ENCODE peak calls at places on chromosomes 4 and X, in five cellular contexts. N, P, O, A and C are unnamed samples.

GRCh38 chrX:136162827-136163427 is 15.6 kb downstream of the FHL1 start:
- DNase-seq in A (peak), N (peak), O (peak), P (peak), C (peak)

GRCh38 chr4:145014365-145014764 is 83.6 kb downstream of the ANAPC10 start:
- DNase-seq in N (no peak), P (no peak), O (no peak), A (no peak), C (no peak)

GRCh38 chr4:150828159-150828558 is 186.9 kb downstream of the LRBA start:
- DNase-seq in O (peak), N (peak), A (no peak), P (no peak), C (no peak)

GRCh38 chr4:8282134-8282641 is 12.6 kb downstream of the HTRA3 start:
- DNase-seq in P (no peak), A (no peak), O (no peak), N (no peak), C (no peak)

GRCh38 chr4:40840985-40841571 is 91.3 kb downstream of the NSUN7 start:
- DNase-seq in O (peak), P (peak), N (peak), A (peak), C (peak)

GRCh38 chrX:107226766-107227165 is 20.4 kb downstream of the DNAAF6 start:
- DNase-seq in N (no peak), P (no peak), A (no peak), O (no peak), C (no peak)

GRCh38 chr4:81523672-81524436 is 52.1 kb upstream of the RASGEF1B start:
- DNase-seq in N (no peak), P (no peak), A (no peak), O (no peak), C (no peak)

GRCh38 chr4:133152330-133152791 is 3.3 kb downstream of the PCDH10 start:
- DNase-seq in O (no peak), N (no peak), A (no peak), P (peak), C (peak)

GRCh38 chr4:94766856-94767255 is 9.1 kb downstream of the BMPR1B start:
- DNase-seq in O (no peak), A (peak), P (no peak), N (no peak), C (no peak)

GRCh38 chrX:45697591-45697990 is 496.9 kb upstream of the DIPK2B start:
- DNase-seq in O (no peak), A (peak), N (no peak), P (no peak), C (no peak)

GRCh38 chrX:88425739-88426138 is 321.3 kb upstream of the CPXCR1 start:
- DNase-seq in N (no peak), O (no peak), P (no peak), A (peak), C (no peak)

GRCh38 chr4:53592128-53592527 is 842 bp upstream of the LNX1 start:
- DNase-seq in O (no peak), A (peak), P (no peak), N (no peak), C (no peak)

GRCh38 chr4:152817331-152817730 is 37.6 kb downstream of the ARFIP1 start:
- DNase-seq in N (no peak), O (no peak), P (no peak), A (peak), C (no peak)

GRCh38 chr4:16250665-16251365 is 24.5 kb upstream of the TAPT1 start:
- DNase-seq in P (no peak), O (no peak), A (peak), N (no peak), C (no peak)

GRCh38 chr4:122450847-122451246 is 5.7 kb downstream of the IL2 start:
- DNase-seq in O (peak), A (peak), N (peak), P (no peak), C (no peak)

GRCh38 chrX:111181883-111182400 is 86.0 kb downstream of the PAK3 start:
- DNase-seq in N (no peak), O (no peak), A (no peak), P (peak), C (no peak)

GRCh38 chrX:17580529-17581155 is 156.7 kb upstream of the SCML1 start:
- DNase-seq in N (no peak), P (no peak), A (peak), O (no peak), C (no peak)

GRCh38 chr4:22363071-22363470 is 152.8 kb downstream of the ADGRA3 start:
- DNase-seq in N (no peak), A (no peak), O (no peak), P (no peak), C (no peak)

GRCh38 chr4:121666091-121666679 is 30.6 kb downstream of the ANXA5 start:
- DNase-seq in N (no peak), O (no peak), A (peak), P (no peak), C (no peak)

GRCh38 chrX:155889328-155889727 is 8.2 kb downstream of the VAMP7 start:
- DNase-seq in P (no peak), O (no peak), A (no peak), N (no peak), C (no peak)

GRCh38 chr4:101356928-101357327 is 9.6 kb upstream of the PPP3CA start:
- DNase-seq in N (no peak), A (peak), O (no peak), P (no peak), C (no peak)

DNA sequence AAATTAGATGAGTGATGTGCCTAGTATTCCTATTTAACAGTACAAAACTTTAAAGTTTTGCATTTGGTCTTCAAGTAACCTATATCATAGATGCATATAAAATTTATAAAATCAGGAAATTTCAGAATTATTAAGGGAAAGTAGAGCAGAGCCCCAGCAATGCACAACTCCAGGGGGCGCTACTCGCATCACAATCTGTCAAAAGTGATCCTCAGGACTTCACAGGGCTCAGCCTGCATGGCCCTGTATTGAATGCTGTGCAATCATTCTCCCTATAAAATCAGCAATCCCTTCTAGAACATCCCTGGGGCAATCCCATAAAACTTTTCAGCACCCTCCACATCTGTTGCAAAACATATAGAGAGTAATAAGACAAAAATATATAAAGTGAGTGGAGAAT is 12.4 kb upstream of the PPARGC1A start:
- DNase-seq in A (no peak), P (no peak), N (no peak), O (no peak), C (no peak)
- TF ChIP-seq CTCF in A (no peak), P (peak), N (no peak), O (no peak), C (peak)

GRCh38 chr4:46930866-46931265 is 21.8 kb upstream of the COX7B2 start:
- DNase-seq in A (no peak), O (no peak), N (no peak), P (no peak), C (no peak)

GRCh38 chr4:46933686-46934085 is 24.6 kb upstream of the COX7B2 start:
- DNase-seq in N (no peak), O (no peak), A (no peak), P (no peak), C (no peak)

GRCh38 chr4:46934731-46935130 is 25.7 kb upstream of the COX7B2 start:
- DNase-seq in A (no peak), O (no peak), P (no peak), N (no peak), C (no peak)

GRCh38 chr4:46927201-46927600 is 18.2 kb upstream of the COX7B2 start:
- DNase-seq in N (no peak), O (no peak), A (no peak), P (no peak), C (no peak)

DNA sequence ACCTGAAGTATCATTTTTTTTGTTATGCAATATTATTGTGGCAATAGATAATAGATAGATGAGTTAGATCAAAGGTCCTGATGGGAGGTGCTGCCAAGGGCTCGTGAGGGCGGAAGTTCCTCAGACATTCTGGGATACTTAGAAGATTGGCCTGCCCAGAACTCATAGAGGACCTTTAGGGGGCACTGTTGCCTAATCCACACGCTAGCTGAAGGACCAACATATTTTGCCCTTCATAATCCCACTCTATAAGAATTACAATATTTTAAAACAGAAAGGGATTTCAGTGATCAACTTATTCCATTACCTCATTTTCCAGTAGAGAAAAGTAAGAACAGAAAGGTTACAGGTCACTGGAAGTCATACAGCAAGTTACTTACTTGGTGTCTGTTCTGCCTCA is 22.9 kb upstream of the COX7B2 start:
- DNase-seq in A (peak), P (peak), O (peak), N (no peak), C (no peak)
- TF ChIP-seq CTCF in A (peak), P (peak), O (peak), N (no peak), C (peak)

DNA sequence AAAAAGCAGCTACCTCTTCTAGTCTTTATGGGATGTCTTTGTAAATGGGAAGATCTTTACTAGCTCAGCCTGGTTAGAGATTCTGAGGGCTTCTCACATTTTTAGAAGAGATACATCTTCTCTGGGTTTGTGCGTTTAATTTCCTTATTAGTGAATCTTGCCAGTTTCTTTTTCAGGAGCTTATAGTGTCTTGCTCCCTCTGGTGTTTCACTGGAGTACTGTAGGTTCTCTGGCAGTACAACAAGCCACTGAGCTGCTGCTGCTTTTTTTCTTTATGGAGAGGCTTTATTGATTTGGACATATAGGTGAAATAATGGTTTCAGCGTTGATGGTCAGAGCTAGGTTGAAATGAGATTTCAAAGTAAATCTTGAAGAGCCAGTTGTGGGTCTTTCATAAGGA is 82.9 kb downstream of the LAS1L start:
- DNase-seq in A (peak), O (peak), N (no peak), P (no peak), C (peak)
- TF ChIP-seq CTCF in A (peak), O (peak), N (peak), P (peak), C (peak)

DNA sequence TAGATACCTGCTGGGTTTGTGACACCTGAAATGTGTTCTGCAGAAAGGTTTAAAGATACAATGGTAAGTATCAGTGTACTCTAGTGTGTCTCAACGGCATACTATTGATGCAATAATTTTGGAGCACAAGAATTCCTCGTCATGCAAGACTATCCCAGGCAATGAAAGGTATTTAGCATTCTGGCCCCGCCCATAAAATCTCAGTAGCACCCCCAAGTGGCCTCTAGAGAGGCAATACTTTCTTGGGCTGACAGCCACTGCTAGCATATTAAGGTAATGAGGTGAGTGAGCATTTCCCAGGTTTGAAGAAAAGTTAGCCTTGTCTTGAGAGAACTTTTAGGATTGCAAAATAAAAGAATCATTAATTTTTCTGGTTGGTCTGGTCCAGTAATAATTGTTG is 24.0 kb downstream of the TAB3 start:
- DNase-seq in A (peak), P (no peak), N (no peak), O (peak), C (no peak)
- TF ChIP-seq CTCF in A (peak), P (no peak), N (no peak), O (peak), C (peak)

DNA sequence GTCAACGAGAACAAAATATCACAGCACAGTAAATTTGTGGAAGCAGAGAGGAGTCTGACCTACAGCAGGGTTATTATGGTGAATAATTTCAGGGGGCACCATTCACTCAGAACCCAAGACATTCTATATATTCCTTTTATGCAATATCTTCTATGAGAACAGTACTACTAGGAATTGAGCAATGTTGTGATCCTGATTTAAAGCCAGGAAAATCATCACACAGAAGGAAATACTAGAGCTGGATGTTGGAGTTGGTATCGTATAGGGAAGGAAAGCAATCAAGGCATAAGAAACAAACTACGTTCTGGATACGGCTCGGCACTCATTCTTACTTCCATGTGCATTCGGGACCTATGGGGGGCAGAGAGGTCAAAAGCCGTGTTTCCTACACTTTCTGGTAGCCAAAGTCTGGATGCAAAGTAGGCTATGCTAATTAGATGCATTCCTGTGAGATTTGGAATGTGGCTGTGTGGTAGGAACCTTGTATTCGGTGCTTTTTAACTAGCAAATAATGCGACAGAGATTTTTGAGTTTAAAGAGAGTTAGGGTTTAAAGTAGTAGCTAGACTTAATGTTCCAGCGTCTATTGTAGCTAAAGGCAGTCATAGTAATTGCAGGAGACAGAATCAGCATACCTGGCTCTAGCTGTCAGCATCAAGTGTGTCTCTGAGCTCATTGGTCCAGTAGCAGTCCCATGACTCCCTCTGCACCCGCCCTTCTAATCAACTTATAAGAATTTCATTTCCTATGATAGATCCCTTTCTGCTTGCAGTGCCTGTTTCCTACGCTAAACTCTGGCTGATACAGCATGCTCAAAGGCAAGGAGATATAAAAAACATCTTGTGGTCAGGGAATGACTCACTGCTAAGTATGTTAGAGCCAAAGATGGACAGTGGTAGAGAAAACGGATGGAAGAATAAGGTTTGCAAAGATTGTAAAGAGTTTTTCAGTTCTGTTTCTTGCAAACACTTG is 43.3 kb upstream of the PDGFC start:
- DNase-seq in A (peak), O (peak), N (no peak), P (no peak), C (no peak)
- TF ChIP-seq CTCF in A (peak), O (no peak), N (no peak), P (no peak), C (no peak)

GRCh38 chr4:11720292-11720691 is 291.6 kb upstream of the HS3ST1 start:
- DNase-seq in O (peak), N (no peak), A (peak), P (no peak), C (no peak)
- TF ChIP-seq CTCF in O (peak), N (peak), A (peak), P (peak), C (peak)

GRCh38 chrX:102341867-102342266 is 94.9 kb downstream of the NXF2 start:
- DNase-seq in N (no peak), P (no peak), A (no peak), O (no peak), C (no peak)
- TF ChIP-seq CTCF in N (no peak), P (no peak), A (peak), O (no peak), C (peak)

DNA sequence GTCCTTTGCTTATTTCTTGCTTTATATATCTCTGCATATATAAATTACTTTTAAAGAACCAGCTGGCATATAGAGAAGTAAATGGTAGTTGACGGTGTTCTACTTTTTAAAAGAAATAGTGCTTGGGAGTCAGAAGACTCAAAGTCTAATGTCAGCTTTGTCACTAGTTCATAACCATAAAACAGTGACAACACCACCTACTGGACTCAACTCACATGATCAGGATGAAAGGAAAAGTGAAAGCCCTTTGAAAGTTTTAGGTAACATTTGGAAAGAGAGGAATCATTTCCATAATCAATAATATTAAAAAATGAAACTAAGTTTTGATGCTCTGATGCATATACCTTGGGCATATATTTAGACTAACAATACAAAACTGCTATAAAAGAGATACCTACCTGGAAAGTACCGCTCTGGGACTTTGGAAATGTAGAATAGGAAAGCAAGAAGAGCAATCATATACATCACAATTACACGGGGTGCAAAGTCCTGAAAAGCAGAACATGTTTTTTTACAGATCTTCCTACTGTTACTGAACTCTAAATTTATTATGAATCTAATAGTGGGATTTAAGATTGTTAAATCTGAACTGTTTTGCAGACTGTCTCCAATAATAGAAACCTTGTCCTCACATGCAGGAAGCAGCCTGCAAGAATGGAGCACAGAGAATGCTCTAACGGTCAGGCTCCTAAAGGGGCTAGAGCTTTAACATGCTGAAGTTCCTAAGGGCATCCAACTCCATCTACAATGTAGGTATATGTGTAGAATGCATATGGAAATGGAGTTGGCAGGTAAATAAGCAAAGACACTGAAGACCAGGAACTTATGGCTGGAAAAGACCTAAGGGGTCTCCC is 15.6 kb downstream of the PAQR3 start:
- DNase-seq in N (no peak), A (no peak), O (no peak), P (no peak), C (no peak)
- TF ChIP-seq CTCF in N (no peak), A (no peak), O (no peak), P (no peak), C (peak)

GRCh38 chr4:54658321-54659093 is 750 bp downstream of the KIT start:
- DNase-seq in P (peak), A (peak), O (peak), N (no peak), C (peak)
- TF ChIP-seq CTCF in P (no peak), A (no peak), O (peak), N (no peak), C (peak)

GRCh38 chr4:1813231-1813630 is 20.1 kb downstream of the FGFR3 start:
- DNase-seq in P (no peak), A (no peak), N (no peak), O (no peak), C (no peak)

GRCh38 chr4:1815096-1815996 is 22.3 kb downstream of the FGFR3 start:
- DNase-seq in A (no peak), O (no peak), P (no peak), N (no peak), C (no peak)

GRCh38 chr4:1814453-1814852 is 21.4 kb downstream of the FGFR3 start:
- DNase-seq in A (no peak), O (no peak), N (no peak), P (no peak), C (no peak)

GRCh38 chr4:1812720-1813119 is 19.6 kb downstream of the FGFR3 start:
- DNase-seq in A (no peak), P (no peak), O (no peak), N (no peak), C (no peak)

DNA sequence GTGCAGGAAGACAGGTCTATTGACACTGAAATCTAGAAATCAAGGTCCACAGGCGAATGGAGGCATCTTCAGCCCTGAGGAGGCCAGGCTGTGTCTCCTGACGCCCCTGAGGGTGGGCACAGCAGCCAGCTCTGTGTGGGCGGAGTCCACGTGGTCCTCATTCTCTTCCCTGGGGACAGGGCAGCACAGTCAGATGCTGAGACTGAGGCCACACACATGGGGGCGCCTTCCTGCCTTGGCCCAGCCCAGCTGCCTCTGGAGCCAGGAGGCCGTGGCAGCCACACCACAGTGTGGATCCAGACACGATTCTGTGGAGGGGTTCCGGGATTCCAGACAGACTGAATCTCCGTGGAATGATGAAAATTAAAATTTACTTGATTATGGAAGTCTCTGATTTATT is 20.8 kb downstream of the FGFR3 start:
- DNase-seq in A (no peak), O (no peak), N (no peak), P (no peak), C (no peak)
- TF ChIP-seq CTCF in A (peak), O (peak), N (no peak), P (no peak), C (no peak)